ENCODE peak calls at places on chromosomes 11 and 22, in six cellular contexts. U is A673, W is ovary, L is dorsolateral prefrontal cortex, E is brain microvascular endothelial cell, K is IMR-90. H is an unnamed sample. For H3K27me3, the result is how much of the 10 kb centered on the place peaks cover.

GRCh38 chr11:133830931-133831907 is 14.1 kb downstream of the SPATA19 start:
- DNase-seq in L (no peak), W (no peak), U (no peak), E (no peak), K (no peak), H (no peak)

GRCh38 chr11:111001986-111002616 is 243.4 kb upstream of the POU2AF2 start:
- DNase-seq in E (peak), L (no peak), U (peak), K (peak), W (no peak), H (peak)

GRCh38 chr22:36759481-36760159 is 16.3 kb downstream of the IFT27 start:
- DNase-seq in E (no peak), W (no peak), K (no peak), U (no peak), L (no peak), H (no peak)

GRCh38 chr22:50726643-50727340 is 11.2 kb upstream of the ACR start:
- DNase-seq in W (peak), U (no peak), E (no peak), L (peak), K (no peak), H (no peak)

GRCh38 chr11:46237248-46238077 is 40.0 kb upstream of the CREB3L1 start:
- DNase-seq in E (peak), U (peak), K (peak), L (peak), W (peak), H (no peak)

GRCh38 chr11:2204361-2205213 is 33.0 kb upstream of the TH start:
- DNase-seq in L (peak), K (no peak), W (peak), E (no peak), U (no peak), H (no peak)

GRCh38 chr11:12280199-12280837 is 97.1 kb upstream of the PARVA start:
- DNase-seq in W (no peak), K (no peak), U (no peak), L (no peak), E (no peak), H (no peak)

GRCh38 chr11:9831122-9831521 is 167.2 kb downstream of the SWAP70 start:
- DNase-seq in E (no peak), K (no peak), U (no peak), L (no peak), W (no peak), H (no peak)

GRCh38 chr11:96278039-96278897 is 64.7 kb downstream of the MAML2 start:
- DNase-seq in W (no peak), L (no peak), U (peak), K (peak), E (no peak), H (no peak)

GRCh38 chr22:41818596-41818995 is 14.3 kb upstream of the SREBF2 start:
- DNase-seq in W (no peak), K (no peak), L (no peak), U (no peak), E (no peak), H (no peak)

GRCh38 chr11:130911306-130911705 is 5.0 kb downstream of the SNX19 start:
- DNase-seq in L (no peak), U (no peak), E (no peak), K (no peak), W (no peak), H (no peak)

GRCh38 chr11:24198458-24198857 is 298.4 kb upstream of the LUZP2 start:
- DNase-seq in U (no peak), K (peak), E (peak), L (no peak), W (no peak), H (no peak)

GRCh38 chr11:93623179-93623578 is 38.3 kb upstream of the CEP295 start:
- DNase-seq in K (no peak), W (no peak), U (no peak), E (no peak), L (no peak), H (no peak)

GRCh38 chr11:47348859-47349258 is 3.6 kb downstream of the MYBPC3 start:
- DNase-seq in K (peak), E (peak), U (peak), W (no peak), L (no peak), H (no peak)

GRCh38 chr11:17580271-17580670 is 33.2 kb downstream of the OTOG start:
- DNase-seq in E (no peak), W (no peak), U (no peak), L (peak), K (no peak), H (no peak)

GRCh38 chr11:81420668-81421550 is 1312.8 kb downstream of the FAM181B start:
- DNase-seq in K (no peak), L (no peak), W (no peak), E (no peak), U (peak), H (no peak)

GRCh38 chr11:1586699-1587098 is 1.6 kb upstream of the KRTAP5-1 start:
- DNase-seq in L (no peak), U (no peak), E (no peak), W (no peak), K (no peak), H (no peak)

GRCh38 chr22:39519681-39520053 is 695 bp upstream of the ATF4 start:
- DNase-seq in L (peak), K (no peak), W (peak), E (no peak), U (no peak), H (no peak)

GRCh38 chr11:69244286-69244685 is 49.7 kb upstream of the MYEOV start:
- DNase-seq in K (no peak), W (no peak), E (no peak), L (no peak), U (no peak), H (no peak)

GRCh38 chr11:127003260-127003981 is 2.9 kb upstream of the KIRREL3 start:
- DNase-seq in U (peak), K (peak), L (peak), W (no peak), E (no peak), H (no peak)

GRCh38 chr11:128687321-128687720 is 6.6 kb upstream of the FLI1 start:
- DNase-seq in E (no peak), W (no peak), U (no peak), K (no peak), L (no peak), H (no peak)

GRCh38 chr11:128684582-128685382 is 9.1 kb upstream of the FLI1 start:
- DNase-seq in L (no peak), U (no peak), E (no peak), W (no peak), K (no peak), H (no peak)

GRCh38 chr11:128686045-128686741 is 7.7 kb upstream of the FLI1 start:
- DNase-seq in W (no peak), K (no peak), E (no peak), L (no peak), U (no peak), H (no peak)

GRCh38 chr11:128686745-128687177 is 7.1 kb upstream of the FLI1 start:
- DNase-seq in L (no peak), W (no peak), E (peak), U (no peak), K (peak), H (no peak)

GRCh38 chr11:128685383-128686044 is 8.4 kb upstream of the FLI1 start:
- DNase-seq in L (no peak), E (no peak), K (no peak), U (no peak), W (no peak), H (no peak)
- H3K4me3 ChIP-seq in L (no peak), E (peak), K (peak), U (no peak), W (no peak), H (no peak)

GRCh38 chr22:19456541-19456940 is 9.0 kb upstream of the C22orf39 start:
- DNase-seq in U (no peak), K (no peak), E (no peak), L (no peak), W (no peak), H (no peak)

GRCh38 chr22:19455033-19455432 is 7.5 kb upstream of the C22orf39 start:
- DNase-seq in U (no peak), L (no peak), W (no peak), E (no peak), K (no peak), H (no peak)

GRCh38 chr22:19455585-19456370 is 8.3 kb upstream of the C22orf39 start:
- DNase-seq in U (no peak), K (peak), E (peak), W (no peak), L (no peak), H (no peak)

GRCh38 chr22:19460036-19460435 is 12.5 kb upstream of the C22orf39 start:
- DNase-seq in W (no peak), U (no peak), K (no peak), E (no peak), L (no peak), H (no peak)

DNA sequence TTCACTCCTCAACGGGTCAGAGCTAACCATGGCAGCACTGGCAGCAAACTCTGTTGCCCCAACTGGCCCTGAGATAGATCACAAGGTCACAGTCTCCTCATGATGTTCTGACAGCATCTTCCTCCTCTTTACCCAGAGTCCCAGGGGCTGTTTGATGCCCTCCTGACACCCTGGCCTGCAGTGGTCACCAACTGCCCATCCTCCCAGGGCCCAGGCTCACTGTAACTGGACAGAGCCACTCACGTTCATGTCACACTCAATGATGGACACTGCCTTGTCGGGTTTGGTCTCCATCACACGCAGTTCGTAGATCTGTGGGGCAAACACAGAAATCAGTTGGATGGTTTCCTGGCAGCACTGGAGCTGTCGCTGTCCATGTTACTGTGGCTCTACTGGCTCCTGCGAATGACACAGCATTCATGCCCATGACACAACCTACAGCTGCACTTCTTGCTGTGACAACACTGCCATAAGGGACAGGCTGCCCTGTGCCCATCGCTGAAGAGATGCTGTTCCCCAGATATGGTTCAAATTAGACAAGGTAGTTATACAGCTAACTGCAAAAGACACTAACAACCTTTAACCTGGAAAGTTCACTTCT is 10.4 kb upstream of the C22orf39 start:
- DNase-seq in L (no peak), U (no peak), W (no peak), K (no peak), E (no peak), H (no peak)
- TF ChIP-seq CTCF in L (no peak), U (no peak), W (no peak), K (no peak), E (no peak), H (no peak)

GRCh38 chr11:65215441-65216076 is 33.8 kb downstream of the CAPN1 start:
- DNase-seq in U (peak), E (no peak), W (no peak), L (no peak), K (no peak), H (no peak)

GRCh38 chr11:65218446-65218845 is 36.7 kb downstream of the CAPN1 start:
- DNase-seq in W (no peak), K (no peak), U (no peak), L (no peak), E (no peak), H (no peak)

GRCh38 chr11:65217441-65218423 is 36.0 kb downstream of the CAPN1 start:
- DNase-seq in K (no peak), E (no peak), L (no peak), U (no peak), W (no peak), H (no peak)

GRCh38 chr11:65214212-65214845 is 32.6 kb downstream of the CAPN1 start:
- DNase-seq in K (no peak), W (no peak), E (no peak), L (no peak), U (no peak), H (no peak)

DNA sequence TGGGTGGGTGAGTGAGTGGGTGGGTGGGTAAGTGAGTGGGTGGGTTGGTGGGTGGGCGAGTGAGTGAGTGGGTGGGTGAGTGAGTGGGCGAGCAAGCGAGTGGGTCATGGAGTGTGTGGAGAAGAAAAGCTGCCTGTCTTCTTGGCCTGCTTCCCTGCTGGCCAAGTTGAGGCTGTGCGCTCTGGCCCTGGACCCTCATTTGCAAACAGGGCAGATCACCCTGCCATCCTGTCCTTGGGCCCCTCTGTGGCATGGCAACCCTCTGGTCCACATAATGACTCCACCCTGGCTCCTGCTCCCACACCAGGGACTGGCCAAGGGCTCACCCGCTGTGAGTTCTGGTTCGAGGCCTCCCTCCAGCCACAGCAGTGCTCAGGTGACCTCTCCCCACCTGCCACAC is 35.1 kb downstream of the CAPN1 start:
- DNase-seq in L (no peak), U (no peak), K (no peak), E (no peak), W (no peak), H (no peak)
- H3K27me3 ChIP-seq in L (under half), U (under half), K (under half), E (under half), W (under half), H (under half)

GRCh38 chr11:77661670-77662069 is 24.1 kb upstream of the CLNS1A start:
- DNase-seq in E (no peak), W (no peak), K (no peak), U (no peak), L (no peak), H (no peak)
- H3K4me3 ChIP-seq in E (no peak), W (no peak), K (no peak), U (no peak), L (no peak), H (no peak)

H was measured in BJ.